ENCODE peak calls at places on chromosomes 7 and 10, in six cellular contexts. F is small intestine; N is mucosa of gallbladder; J is lung microvascular endothelial cell; S is stimulated activated CD4-positive, alpha-beta T cell treated with anti-CD3 and anti-CD28 coated beads, Interleukin-1b, Interleukin-23, amount 100 ng/mL, for 24 hours; K is RPMI8226. M is an unnamed sample.

GRCh38 chr10:63438506-63439498 is 27.0 kb downstream of the JMJD1C start:
- DNase-seq in S (no peak), J (no peak), F (peak), K (no peak), N (no peak), M (no peak)

GRCh38 chr10:113329121-113329596 is 223.7 kb upstream of the HABP2 start:
- DNase-seq in N (no peak), K (no peak), F (no peak), S (no peak), J (peak), M (no peak)

GRCh38 chr10:44781131-44781530 is 130.0 kb upstream of the TMEM72 start:
- DNase-seq in F (no peak), K (no peak), J (no peak), S (no peak), N (no peak), M (no peak)

GRCh38 chr10:118504044-118504944 is 91.2 kb downstream of the PRLHR start:
- DNase-seq in S (no peak), J (no peak), N (no peak), F (peak), K (no peak), M (no peak)

GRCh38 chr7:40899651-40900507 is 765.1 kb downstream of the SUGCT start:
- DNase-seq in N (no peak), J (no peak), S (no peak), K (no peak), F (no peak), M (no peak)

GRCh38 chr7:29204491-29205281 is 10.1 kb downstream of the CHN2 start:
- DNase-seq in F (peak), N (no peak), J (no peak), S (no peak), K (no peak), M (peak)

GRCh38 chr10:5497289-5497688 is 2.1 kb downstream of the CALML5 start:
- DNase-seq in J (no peak), S (no peak), K (no peak), N (no peak), F (no peak), M (no peak)

GRCh38 chr10:43082087-43082486 is 5.2 kb downstream of the RET start:
- DNase-seq in K (peak), F (no peak), J (no peak), N (no peak), S (no peak), M (peak)

GRCh38 chr7:80724249-80724871 is 85.9 kb downstream of the CD36 start:
- DNase-seq in F (no peak), K (no peak), S (no peak), J (no peak), N (no peak), M (no peak)

GRCh38 chr10:30819306-30820190 is 190.0 kb upstream of the LYZL2 start:
- DNase-seq in K (no peak), S (no peak), J (no peak), N (no peak), F (no peak), M (no peak)

GRCh38 chr7:27194002-27194352 is 5.9 kb downstream of the HOXA13 start:
- DNase-seq in J (no peak), N (no peak), K (no peak), F (no peak), S (no peak), M (no peak)

GRCh38 chr10:104339469-104340098 is 1.3 kb upstream of the ITPRIP start:
- DNase-seq in J (peak), S (no peak), K (peak), F (no peak), N (peak), M (no peak)

GRCh38 chr10:33815776-33816175 is 481.3 kb upstream of the NRP1 start:
- DNase-seq in J (no peak), S (no peak), N (no peak), K (no peak), F (no peak), M (no peak)

GRCh38 chr7:78388982-78389381 is 590.4 kb downstream of the PHTF2 start:
- DNase-seq in F (no peak), K (no peak), N (no peak), J (no peak), S (no peak), M (no peak)

GRCh38 chr7:28698744-28699291 is 259.3 kb downstream of the TRIL start:
- DNase-seq in N (no peak), J (no peak), S (no peak), K (no peak), F (no peak), M (no peak)

GRCh38 chr10:121627810-121628209 is 29.6 kb upstream of the FGFR2 start:
- DNase-seq in S (no peak), N (no peak), J (no peak), F (no peak), K (no peak), M (no peak)

GRCh38 chr7:2723138-2723850 is 35.3 kb downstream of the AMZ1 start:
- DNase-seq in K (no peak), F (no peak), S (no peak), N (no peak), J (no peak), M (no peak)

GRCh38 chr7:149719050-149719899 is 54.1 kb downstream of the ZNF467 start:
- DNase-seq in N (no peak), K (no peak), S (no peak), F (no peak), J (no peak), M (no peak)

GRCh38 chr10:6164271-6165095 is 38.2 kb upstream of the PFKFB3 start:
- DNase-seq in N (no peak), S (no peak), F (no peak), K (no peak), J (no peak), M (peak)

GRCh38 chr7:42315631-42316030 is 78.6 kb upstream of the GLI3 start:
- DNase-seq in J (no peak), S (no peak), F (no peak), K (peak), N (no peak), M (no peak)

GRCh38 chr10:123359539-123359938 is 205.3 kb downstream of the BUB3 start:
- DNase-seq in J (no peak), S (no peak), F (no peak), N (no peak), K (peak), M (no peak)

GRCh38 chr7:111113263-111114017 is 22.5 kb downstream of the LRRN3 start:
- DNase-seq in F (no peak), S (no peak), N (no peak), K (no peak), J (peak), M (no peak)

GRCh38 chr7:94251-94801 is 98.0 kb upstream of the FAM20C start:
- DNase-seq in K (no peak), N (no peak), F (no peak), J (no peak), S (no peak), M (no peak)

GRCh38 chr7:3835102-3835501 is 534.0 kb downstream of the SDK1 start:
- DNase-seq in F (peak), K (no peak), S (no peak), N (no peak), J (no peak), M (no peak)

GRCh38 chr10:103416436-103417147 is 20.2 kb downstream of the PDCD11 start:
- DNase-seq in S (peak), K (peak), J (peak), F (peak), N (peak), M (peak)

GRCh38 chr10:112716076-112716475 is 234.0 kb upstream of the TCF7L2 start:
- DNase-seq in J (no peak), S (no peak), N (no peak), F (no peak), K (no peak), M (no peak)

GRCh38 chr7:24778543-24779282 is 21.4 kb upstream of the GSDME start:
- DNase-seq in K (no peak), N (no peak), F (no peak), J (no peak), S (no peak), M (no peak)

GRCh38 chr7:112649560-112649959 is 140.6 kb downstream of the TMEM168 start:
- DNase-seq in F (no peak), S (no peak), J (no peak), K (no peak), N (no peak), M (no peak)

GRCh38 chr10:90746829-90747228 is 111.0 kb downstream of the HTR7 start:
- DNase-seq in S (no peak), K (no peak), F (no peak), J (no peak), N (no peak), M (no peak)

GRCh38 chr10:47344996-47345870 is 2.9 kb upstream of the RBP3 start:
- DNase-seq in F (no peak), S (no peak), J (no peak), N (no peak), K (no peak), M (no peak)

GRCh38 chr7:114649689-114650088 is 235.1 kb downstream of the FOXP2 start:
- DNase-seq in K (no peak), F (no peak), S (no peak), N (no peak), J (no peak), M (no peak)

GRCh38 chr10:32972929-32973328 is 14.9 kb upstream of the ITGB1 start:
- DNase-seq in F (peak), J (no peak), K (no peak), S (no peak), N (no peak), M (no peak)

GRCh38 chr10:17138450-17139062 is 8.9 kb upstream of the CUBN start:
- DNase-seq in K (no peak), N (no peak), F (no peak), J (no peak), S (no peak), M (no peak)

GRCh38 chr7:145884716-145885514 is 231.7 kb upstream of the CNTNAP2 start:
- DNase-seq in S (no peak), N (no peak), K (no peak), F (no peak), J (no peak), M (peak)

GRCh38 chr7:51315393-51316261 is 982 bp downstream of the COBL start:
- DNase-seq in S (no peak), K (peak), J (no peak), N (peak), F (peak), M (no peak)

GRCh38 chr10:70331486-70332268 is 47.9 kb upstream of the NPFFR1 start:
- DNase-seq in F (peak), S (no peak), K (peak), J (peak), N (peak), M (no peak)